ENCODE peak calls at places on chromosomes 5 and 9, in ten cellular contexts. M is psoas muscle, E is keratinocyte, A is AG10803, Z is A673, P is transverse colon, J is tibial artery, Y is GM23248, V is spleen, G is neuronal stem cell. K is an unnamed sample.

GRCh38 chr5:56314536-56314935 is 81.4 kb upstream of the ANKRD55 start:
- DNase-seq in M (no peak), E (no peak), A (no peak), Z (peak; percentile 42), P (no peak), J (no peak), Y (peak; percentile 25), V (no peak), G (no peak), K (no peak)

GRCh38 chr5:1216918-1217295 is 8.3 kb upstream of the SLC6A18 start:
- DNase-seq in M (no peak), E (no peak), A (no peak), Z (no peak), P (no peak), J (no peak), Y (no peak), V (no peak), G (no peak), K (no peak)

GRCh38 chr9:3887121-3887797 is 361.5 kb upstream of the RFX3 start:
- DNase-seq in M (no peak), E (no peak), A (no peak), Z (peak; percentile 21), P (no peak), J (no peak), Y (no peak), V (no peak), G (no peak), K (peak; percentile 42)

GRCh38 chr5:171924493-171925122 is 81.8 kb downstream of the FBXW11 start:
- DNase-seq in M (no peak), E (no peak), A (no peak), Z (no peak), P (no peak), J (no peak), Y (no peak), V (no peak), G (no peak), K (no peak)

GRCh38 chr9:6956796-6957355 is 199.1 kb downstream of the KDM4C start:
- DNase-seq in M (no peak), E (no peak), A (no peak), Z (no peak), P (no peak), J (no peak), Y (no peak), V (no peak), G (no peak), K (no peak)

GRCh38 chr5:140540227-140540626 is 7.2 kb upstream of the EIF4EBP3 start:
- DNase-seq in M (no peak), E (no peak), A (no peak), Z (no peak), P (no peak), J (no peak), Y (no peak), V (no peak), G (no peak), K (no peak)

GRCh38 chr9:108622467-108622866 is 233.3 kb downstream of the ACTL7B start:
- DNase-seq in M (no peak), E (no peak), A (peak; percentile 71), Z (no peak), P (no peak), J (no peak), Y (peak; percentile 87), V (no peak), G (no peak), K (peak; percentile 96)

GRCh38 chr5:124193371-124193789 is 553.1 kb downstream of the ZNF608 start:
- DNase-seq in M (no peak), E (no peak), A (peak; percentile 56), Z (no peak), P (no peak), J (no peak), Y (peak; percentile 80), V (no peak), G (no peak), K (peak; percentile 75)

GRCh38 chr5:127210082-127210481 is 80.5 kb upstream of the MEGF10 start:
- DNase-seq in M (no peak), E (no peak), A (no peak), Z (no peak), P (no peak), J (no peak), Y (no peak), V (no peak), G (no peak), K (peak; percentile 22)

GRCh38 chr5:141954193-141954592 is 3.8 kb downstream of the PCDH12 start:
- DNase-seq in M (no peak), E (no peak), A (no peak), Z (no peak), P (no peak), J (no peak), Y (no peak), V (no peak), G (no peak), K (no peak)

GRCh38 chr9:114280636-114281315 is 42.1 kb upstream of the ORM1 start:
- DNase-seq in M (peak; percentile 50), E (no peak), A (peak; percentile 58), Z (no peak), P (no peak), J (peak; percentile 37), Y (no peak), V (peak; percentile 31), G (no peak), K (no peak)

GRCh38 chr5:108366500-108366899 is 15.4 kb downstream of the FBXL17 start:
- DNase-seq in M (no peak), E (no peak), A (no peak), Z (no peak), P (no peak), J (no peak), Y (no peak), V (no peak), G (no peak), K (no peak)

GRCh38 chr5:108369167-108369566 is 12.7 kb downstream of the FBXL17 start:
- DNase-seq in M (no peak), E (no peak), A (no peak), Z (no peak), P (no peak), J (no peak), Y (no peak), V (no peak), G (no peak), K (no peak)

GRCh38 chr5:108371263-108371662 is 10.6 kb downstream of the FBXL17 start:
- DNase-seq in M (no peak), E (no peak), A (no peak), Z (no peak), P (no peak), J (no peak), Y (no peak), V (no peak), G (no peak), K (no peak)

GRCh38 chr5:108372369-108372768 is 9.5 kb downstream of the FBXL17 start:
- DNase-seq in M (no peak), E (no peak), A (no peak), Z (no peak), P (no peak), J (no peak), Y (no peak), V (no peak), G (no peak), K (no peak)

GRCh38 chr5:108367679-108368334 is 14.1 kb downstream of the FBXL17 start:
- DNase-seq in M (no peak), E (no peak), A (no peak), Z (no peak), P (no peak), J (no peak), Y (no peak), V (no peak), G (no peak), K (peak; percentile 67)
- H3K4me3 ChIP-seq in M (peak overlapping the region; percentile 31), E (peak overlapping the region; percentile 29), A (no peak overlapping the region), Z (no peak overlapping the region), P (no peak overlapping the region), J (no peak overlapping the region), Y (no peak overlapping the region), V (no peak overlapping the region), G (no peak overlapping the region), K (peak overlapping the region; percentile 9)

GRCh38 chr9:35342221-35342620 is 147.7 kb upstream of the RUSC2 start:
- DNase-seq in M (no peak), E (no peak), A (peak; percentile 50), Z (no peak), P (no peak), J (no peak), Y (peak; percentile 70), V (no peak), G (no peak), K (peak; percentile 31)
- H3K4me3 ChIP-seq in M (peak overlapping the region; percentile 58), E (no peak overlapping the region), A (peak overlapping the region; percentile 52), Z (no peak overlapping the region), P (no peak overlapping the region), J (peak overlapping the region; percentile 42), Y (peak overlapping the region; percentile 49), V (no peak overlapping the region), G (no peak overlapping the region), K (no peak overlapping the region)

GRCh38 chr9:137748741-137749140 is 128.8 kb upstream of the CACNA1B start:
- DNase-seq in M (no peak), E (no peak), A (no peak), Z (no peak), P (no peak), J (no peak), Y (no peak), V (no peak), G (no peak), K (no peak)
- H3K4me3 ChIP-seq in M (no peak overlapping the region), E (no peak overlapping the region), A (no peak overlapping the region), Z (no peak overlapping the region), P (no peak overlapping the region), J (no peak overlapping the region), Y (no peak overlapping the region), V (no peak overlapping the region), G (no peak overlapping the region), K (no peak overlapping the region)

GRCh38 chr5:13865317-13865716 is 79.2 kb downstream of the DNAH5 start:
- DNase-seq in M (no peak), E (no peak), A (no peak), Z (no peak), P (no peak), J (no peak), Y (no peak), V (no peak), G (no peak), K (no peak)

GRCh38 chr5:13866792-13867191 is 77.7 kb downstream of the DNAH5 start:
- DNase-seq in M (no peak), E (peak; percentile 1), A (peak; percentile 20), Z (peak; percentile 51), P (no peak), J (no peak), Y (peak; percentile 55), V (no peak), G (peak; percentile 63), K (peak; percentile 25)
- H3K4me3 ChIP-seq in M (no peak overlapping the region), E (no peak overlapping the region), A (no peak overlapping the region), Z (no peak overlapping the region), P (no peak overlapping the region), J (no peak overlapping the region), Y (no peak overlapping the region), V (no peak overlapping the region), G (no peak overlapping the region), K (no peak overlapping the region)

DNA sequence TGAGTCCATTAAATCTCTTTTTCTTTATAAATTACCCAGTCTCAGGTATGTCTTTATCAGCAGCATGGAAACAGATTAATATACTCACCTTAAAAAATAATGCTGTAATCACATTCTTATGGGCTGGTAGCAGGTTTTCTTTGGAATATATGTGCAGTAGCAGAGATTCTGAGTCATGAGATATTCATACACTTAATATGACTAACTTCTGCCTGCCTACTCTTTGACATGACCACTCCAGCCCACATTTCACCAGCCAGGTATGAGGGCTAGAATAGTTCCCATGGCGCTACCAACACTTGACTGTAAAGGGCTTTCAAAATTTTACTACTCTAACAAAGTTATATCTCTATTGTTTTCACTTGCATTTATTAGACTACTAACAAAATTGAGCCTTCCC is 74.1 kb upstream of the GHR start:
- DNase-seq in M (no peak), E (no peak), A (no peak), Z (no peak), P (no peak), J (no peak), Y (peak; percentile 2), V (no peak), G (no peak), K (peak; percentile 86)
- H3K4me3 ChIP-seq in M (no peak overlapping the region), E (no peak overlapping the region), A (no peak overlapping the region), Z (no peak overlapping the region), P (no peak overlapping the region), J (no peak overlapping the region), Y (no peak overlapping the region), V (no peak overlapping the region), G (no peak overlapping the region), K (no peak overlapping the region)

K was measured in bronchial epithelial cell.